ENCODE peak calls at places on chromosomes 11 and 22, in ten cellular contexts. I, D, B, Z, T, L, G, J, W and P are unnamed samples.

GRCh38 chr22:26892401-26893033 is 235.1 kb downstream of the MIAT start:
- DNase-seq in I (peak), D (no peak), B (no peak), Z (no peak), T (no peak), L (no peak), G (no peak), J (no peak), W (no peak), P (peak)

GRCh38 chr11:28242596-28242995 is 134.4 kb downstream of the METTL15 start:
- DNase-seq in I (peak), D (no peak), B (no peak), Z (no peak), T (no peak), L (no peak), G (no peak), J (no peak), W (no peak), P (no peak)

GRCh38 chr22:50245214-50246072 is 620 bp upstream of the TUBGCP6 start:
- DNase-seq in I (no peak), D (no peak), B (no peak), Z (no peak), T (no peak), L (no peak), G (no peak), J (no peak), W (no peak), P (no peak)

GRCh38 chr11:2893935-2894334 is 8.4 kb upstream of the CDKN1C start:
- DNase-seq in I (no peak), D (no peak), B (no peak), Z (no peak), T (no peak), L (no peak), G (no peak), J (no peak), W (no peak), P (no peak)

GRCh38 chr11:103903621-103904323 is 132.7 kb upstream of the DDI1 start:
- DNase-seq in I (no peak), D (no peak), B (no peak), Z (no peak), T (no peak), L (no peak), G (no peak), J (no peak), W (no peak), P (peak)

GRCh38 chr22:36641902-36642640 is 61.5 kb downstream of the CACNG2 start:
- DNase-seq in I (no peak), D (no peak), B (no peak), Z (no peak), T (peak), L (no peak), G (no peak), J (peak), W (no peak), P (no peak)

GRCh38 chr22:41256254-41256897 is 15.6 kb upstream of the CHADL start:
- DNase-seq in I (no peak), D (peak), B (no peak), Z (no peak), T (no peak), L (peak), G (no peak), J (peak), W (no peak), P (peak)

GRCh38 chr11:27612932-27613669 is 87.2 kb downstream of the BDNF start:
- DNase-seq in I (no peak), D (no peak), B (no peak), Z (no peak), T (no peak), L (no peak), G (no peak), J (no peak), W (no peak), P (no peak)

GRCh38 chr22:25880524-25880923 is 138.5 kb downstream of the MYO18B start:
- DNase-seq in I (no peak), D (no peak), B (no peak), Z (no peak), T (no peak), L (no peak), G (no peak), J (no peak), W (no peak), P (no peak)

GRCh38 chr11:1839924-1840779 is 1.4 kb downstream of the TNNI2 start:
- DNase-seq in I (no peak), D (no peak), B (no peak), Z (no peak), T (no peak), L (no peak), G (no peak), J (no peak), W (no peak), P (no peak)

GRCh38 chr11:112613051-112613972 is 347.9 kb upstream of the NCAM1 start:
- DNase-seq in I (no peak), D (peak), B (peak), Z (no peak), T (no peak), L (peak), G (no peak), J (peak), W (no peak), P (peak)

GRCh38 chr11:126992804-126993111 is 7.8 kb downstream of the KIRREL3 start:
- DNase-seq in I (no peak), D (peak), B (no peak), Z (no peak), T (no peak), L (peak), G (no peak), J (peak), W (no peak), P (no peak)

GRCh38 chr11:118917488-118918127 is 8.1 kb downstream of the BCL9L start:
- DNase-seq in I (no peak), D (no peak), B (no peak), Z (peak), T (peak), L (peak), G (no peak), J (no peak), W (no peak), P (peak)

GRCh38 chr11:48683226-48683720 is 194.7 kb downstream of the OR4A47 start:
- DNase-seq in I (no peak), D (no peak), B (no peak), Z (no peak), T (no peak), L (no peak), G (no peak), J (no peak), W (no peak), P (no peak)

GRCh38 chr11:36868380-36868779 is 270.3 kb upstream of the RAG2 start:
- DNase-seq in I (no peak), D (no peak), B (no peak), Z (no peak), T (no peak), L (no peak), G (no peak), J (no peak), W (no peak), P (no peak)

GRCh38 chr11:17500673-17501072 is 24.0 kb upstream of the ABCC8 start:
- DNase-seq in I (no peak), D (no peak), B (no peak), Z (no peak), T (no peak), L (no peak), G (no peak), J (no peak), W (no peak), P (no peak)

GRCh38 chr11:67240575-67241389 is 25.5 kb upstream of the GRK2 start:
- DNase-seq in I (peak), D (no peak), B (no peak), Z (peak), T (peak), L (peak), G (peak), J (peak), W (no peak), P (peak)

GRCh38 chr22:49396817-49397216 is 430.9 kb downstream of the BRD1 start:
- DNase-seq in I (no peak), D (no peak), B (no peak), Z (no peak), T (no peak), L (no peak), G (no peak), J (no peak), W (no peak), P (no peak)

GRCh38 chr22:40030757-40031092 is 36.0 kb downstream of the FAM83F start:
- DNase-seq in I (no peak), D (no peak), B (no peak), Z (no peak), T (no peak), L (no peak), G (no peak), J (no peak), W (no peak), P (no peak)

GRCh38 chr11:97895572-97895971 is 1125.2 kb upstream of the CNTN5 start:
- DNase-seq in I (no peak), D (no peak), B (no peak), Z (no peak), T (no peak), L (no peak), G (no peak), J (no peak), W (no peak), P (no peak)

GRCh38 chr22:47987885-47988515 is 1225.5 kb downstream of the TBC1D22A start:
- DNase-seq in I (no peak), D (no peak), B (no peak), Z (no peak), T (no peak), L (no peak), G (no peak), J (no peak), W (no peak), P (no peak)

GRCh38 chr22:46262449-46263207 is 515 bp downstream of the PKDREJ start:
- DNase-seq in I (peak), D (no peak), B (no peak), Z (peak), T (peak), L (peak), G (no peak), J (no peak), W (no peak), P (peak)

GRCh38 chr11:134288486-134288885 is 12.3 kb downstream of the GLB1L3 start:
- DNase-seq in I (no peak), D (no peak), B (no peak), Z (no peak), T (no peak), L (no peak), G (no peak), J (no peak), W (no peak), P (no peak)

GRCh38 chr11:118251858-118252652 is at the start of gene MPZL3:
- DNase-seq in I (peak), D (no peak), B (peak), Z (peak), T (peak), L (peak), G (peak), J (no peak), W (peak), P (peak)

GRCh38 chr11:20161230-20161918 is 1.1 kb upstream of the DBX1 start:
- DNase-seq in I (peak), D (no peak), B (no peak), Z (no peak), T (no peak), L (no peak), G (no peak), J (no peak), W (no peak), P (no peak)

GRCh38 chr11:67044496-67044895 is 12.2 kb upstream of the RHOD start:
- DNase-seq in I (no peak), D (no peak), B (no peak), Z (no peak), T (no peak), L (peak), G (no peak), J (no peak), W (no peak), P (no peak)

GRCh38 chr22:17866127-17866526 is 91.9 kb upstream of the BID start:
- DNase-seq in I (no peak), D (no peak), B (no peak), Z (no peak), T (no peak), L (no peak), G (no peak), J (no peak), W (peak), P (no peak)

GRCh38 chr11:6703247-6704063 is 20.3 kb upstream of the MRPL17 start:
- DNase-seq in I (peak), D (no peak), B (peak), Z (peak), T (peak), L (peak), G (no peak), J (peak), W (peak), P (peak)

GRCh38 chr22:49849161-49850020 is 4.3 kb upstream of the ZBED4 start:
- DNase-seq in I (no peak), D (no peak), B (no peak), Z (peak), T (no peak), L (no peak), G (no peak), J (no peak), W (no peak), P (no peak)